ENCODE peak calls at places on chromosomes 2 and 18, in seven cellular contexts. One of them, this sample, is unnamed.

GRCh38 chr2:231904161-231904611 is 22.0 kb downstream of the NPPC start:
- DNase-seq in neuronal stem cell: no peak
- DNase-seq in IMR-90: no peak
- DNase-seq in mesendoderm: no peak
- DNase-seq in H9: no peak
- DNase-seq in H1: no peak
- DNase-seq in trophoblast cell: no peak
- DNase-seq in this sample: no peak

GRCh38 chr18:10271481-10271880 is 183.0 kb upstream of the APCDD1 start:
- DNase-seq in neuronal stem cell: no peak
- DNase-seq in IMR-90: peak
- DNase-seq in mesendoderm: no peak
- DNase-seq in H9: no peak
- DNase-seq in H1: no peak
- DNase-seq in trophoblast cell: no peak
- DNase-seq in this sample: peak

GRCh38 chr2:241788572-241788971 is 11.9 kb downstream of the GAL3ST2 start:
- DNase-seq in neuronal stem cell: no peak
- DNase-seq in IMR-90: no peak
- DNase-seq in mesendoderm: no peak
- DNase-seq in H9: no peak
- DNase-seq in H1: no peak
- DNase-seq in trophoblast cell: no peak
- DNase-seq in this sample: no peak

GRCh38 chr2:225337183-225337582 is 62.3 kb upstream of the NYAP2 start:
- DNase-seq in neuronal stem cell: peak
- DNase-seq in IMR-90: peak
- DNase-seq in mesendoderm: peak
- DNase-seq in H9: no peak
- DNase-seq in H1: no peak
- DNase-seq in trophoblast cell: no peak
- DNase-seq in this sample: peak

GRCh38 chr2:25286025-25286400 is 55.7 kb downstream of the DNMT3A start:
- DNase-seq in neuronal stem cell: no peak
- DNase-seq in IMR-90: no peak
- DNase-seq in mesendoderm: peak
- DNase-seq in H9: peak
- DNase-seq in H1: no peak
- DNase-seq in trophoblast cell: no peak
- DNase-seq in this sample: no peak

GRCh38 chr2:143968360-143968759 is 551.6 kb downstream of the ZEB2 start:
- DNase-seq in neuronal stem cell: no peak
- DNase-seq in IMR-90: no peak
- DNase-seq in mesendoderm: no peak
- DNase-seq in H9: no peak
- DNase-seq in H1: no peak
- DNase-seq in trophoblast cell: no peak
- DNase-seq in this sample: no peak

GRCh38 chr2:28692411-28692810 is 59.2 kb upstream of the PPP1CB start:
- DNase-seq in neuronal stem cell: no peak
- DNase-seq in IMR-90: no peak
- DNase-seq in mesendoderm: no peak
- DNase-seq in H9: no peak
- DNase-seq in H1: no peak
- DNase-seq in trophoblast cell: peak
- DNase-seq in this sample: no peak

GRCh38 chr2:85539361-85540130 is 578 bp downstream of the MAT2A start:
- DNase-seq in neuronal stem cell: peak
- DNase-seq in IMR-90: peak
- DNase-seq in mesendoderm: peak
- DNase-seq in H9: peak
- DNase-seq in H1: peak
- DNase-seq in trophoblast cell: peak
- DNase-seq in this sample: peak

GRCh38 chr2:96135171-96135570 is 3.1 kb downstream of the ASTL start:
- DNase-seq in neuronal stem cell: no peak
- DNase-seq in IMR-90: no peak
- DNase-seq in mesendoderm: no peak
- DNase-seq in H9: no peak
- DNase-seq in H1: no peak
- DNase-seq in trophoblast cell: no peak
- DNase-seq in this sample: no peak

GRCh38 chr18:49135871-49136270 is 185.1 kb upstream of the SMAD7 start:
- DNase-seq in neuronal stem cell: no peak
- DNase-seq in IMR-90: peak
- DNase-seq in mesendoderm: peak
- DNase-seq in H9: no peak
- DNase-seq in H1: no peak
- DNase-seq in trophoblast cell: peak
- DNase-seq in this sample: peak

GRCh38 chr2:127453392-127454171 is 35.4 kb downstream of the PROC start:
- DNase-seq in neuronal stem cell: no peak
- DNase-seq in IMR-90: no peak
- DNase-seq in mesendoderm: peak
- DNase-seq in H9: peak
- DNase-seq in H1: peak
- DNase-seq in trophoblast cell: no peak
- DNase-seq in this sample: peak
- H2AK5ac ChIP-seq in neuronal stem cell: no peak
- H2AK5ac ChIP-seq in IMR-90: no peak
- H2AK5ac ChIP-seq in mesendoderm: no peak
- H2AK5ac ChIP-seq in H9: no peak
- H2AK5ac ChIP-seq in H1: no peak
- H2AK5ac ChIP-seq in trophoblast cell: no peak
- H2AK5ac ChIP-seq in this sample: no peak

DNA sequence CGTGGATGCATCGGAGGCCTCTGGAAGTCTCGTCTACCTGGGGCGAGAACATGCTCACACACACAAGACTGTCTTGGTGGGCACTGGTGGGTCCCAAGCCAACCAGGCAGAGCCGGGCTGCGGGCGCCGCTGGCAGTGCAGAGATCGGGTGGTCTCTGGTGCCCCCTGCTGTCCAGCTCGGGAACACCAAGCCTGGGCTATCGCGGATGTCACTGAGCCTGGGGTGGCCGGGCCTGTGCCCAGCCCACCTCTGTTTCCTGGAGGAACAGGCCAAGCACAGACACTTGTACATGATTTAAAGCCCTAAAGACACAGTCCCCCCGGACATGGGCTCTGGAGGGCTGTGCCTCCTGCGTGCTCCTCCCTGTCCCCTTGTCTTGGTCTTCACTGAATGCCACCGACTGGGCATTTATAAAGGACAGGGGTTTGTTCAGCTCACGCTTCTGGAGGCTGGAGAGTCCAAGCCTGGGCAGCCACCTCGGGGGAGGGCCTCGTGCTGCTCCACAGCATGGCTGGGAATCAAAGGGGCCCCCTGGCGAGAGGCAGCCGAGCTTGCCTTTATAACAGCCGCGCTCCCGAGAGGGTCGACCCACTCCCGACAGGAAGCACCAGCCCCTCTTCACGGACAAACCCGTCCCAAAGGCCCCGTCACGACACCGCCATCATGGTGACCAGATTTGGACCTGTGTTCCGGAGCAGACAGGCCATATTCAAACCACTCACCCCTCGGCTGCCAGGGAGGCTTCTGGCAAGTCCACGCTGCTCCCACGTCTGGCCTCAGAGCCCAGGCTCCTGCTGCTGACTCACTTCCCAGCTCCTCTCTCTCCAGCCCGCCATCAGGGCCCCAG is 3.6 kb upstream of the OTOS start:
- DNase-seq in neuronal stem cell: peak
- DNase-seq in IMR-90: peak
- DNase-seq in mesendoderm: peak
- DNase-seq in H9: peak
- DNase-seq in H1: peak
- DNase-seq in trophoblast cell: peak
- DNase-seq in this sample: peak
- H2AK5ac ChIP-seq in neuronal stem cell: peak
- H2AK5ac ChIP-seq in IMR-90: no peak
- H2AK5ac ChIP-seq in mesendoderm: no peak
- H2AK5ac ChIP-seq in H9: no peak
- H2AK5ac ChIP-seq in H1: no peak
- H2AK5ac ChIP-seq in trophoblast cell: no peak
- H2AK5ac ChIP-seq in this sample: no peak

GRCh38 chr2:2805263-2805662 is 474.2 kb upstream of the MYT1L start:
- DNase-seq in neuronal stem cell: no peak
- DNase-seq in IMR-90: no peak
- DNase-seq in mesendoderm: no peak
- DNase-seq in H9: no peak
- DNase-seq in H1: no peak
- DNase-seq in trophoblast cell: no peak
- DNase-seq in this sample: no peak
- H2AK5ac ChIP-seq in neuronal stem cell: no peak
- H2AK5ac ChIP-seq in IMR-90: no peak
- H2AK5ac ChIP-seq in mesendoderm: no peak
- H2AK5ac ChIP-seq in H9: no peak
- H2AK5ac ChIP-seq in H1: no peak
- H2AK5ac ChIP-seq in trophoblast cell: no peak
- H2AK5ac ChIP-seq in this sample: no peak

DNA sequence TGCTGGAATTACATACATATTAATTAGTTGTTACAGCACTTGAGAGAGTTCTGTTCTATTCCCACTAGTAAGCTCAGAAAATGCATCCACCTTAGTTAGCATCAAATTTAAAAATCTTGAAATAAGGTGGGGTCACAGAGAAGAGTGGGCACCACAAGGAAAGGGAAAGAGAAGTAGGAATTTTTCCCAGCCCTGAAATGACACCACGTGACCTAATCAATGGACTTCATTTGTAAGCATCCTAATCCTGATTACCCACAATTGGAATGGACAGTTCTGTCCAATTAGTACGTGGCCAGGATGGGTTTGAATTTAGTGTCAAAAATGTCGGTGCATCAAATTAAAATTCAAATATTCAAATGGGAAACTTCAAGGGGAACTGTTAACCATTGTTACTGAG is 186.8 kb downstream of the FIGN start:
- DNase-seq in neuronal stem cell: no peak
- DNase-seq in IMR-90: no peak
- DNase-seq in mesendoderm: no peak
- DNase-seq in H9: no peak
- DNase-seq in H1: no peak
- DNase-seq in trophoblast cell: no peak
- DNase-seq in this sample: no peak
- H2AK5ac ChIP-seq in neuronal stem cell: no peak
- H2AK5ac ChIP-seq in IMR-90: no peak
- H2AK5ac ChIP-seq in mesendoderm: no peak
- H2AK5ac ChIP-seq in H9: no peak
- H2AK5ac ChIP-seq in H1: no peak
- H2AK5ac ChIP-seq in trophoblast cell: no peak
- H2AK5ac ChIP-seq in this sample: no peak

This sample was measured in mesenchymal stem cell.